ENCODE peak calls at places on chromosomes 11 and 22, in six cellular contexts. One of them, this sample, is unnamed.

GRCh38 chr11:69487849-69488542 is 6.5 kb downstream of the LINC01488 start:
- DNase-seq in GM23248: no peak
- DNase-seq in endodermal cell: no peak
- DNase-seq in K562: no peak
- DNase-seq in ovary: no peak
- DNase-seq in uterus: no peak
- DNase-seq in this sample: no peak

GRCh38 chr22:48662476-48663150 is 1165.1 kb downstream of the BRD1 start:
- DNase-seq in GM23248: no peak
- DNase-seq in endodermal cell: no peak
- DNase-seq in K562: no peak
- DNase-seq in ovary: no peak
- DNase-seq in uterus: no peak
- DNase-seq in this sample: no peak

GRCh38 chr11:9351956-9352355 is 32.5 kb upstream of the IPO7 start:
- DNase-seq in GM23248: peak; percentile 57
- DNase-seq in endodermal cell: no peak
- DNase-seq in K562: no peak
- DNase-seq in ovary: no peak
- DNase-seq in uterus: no peak
- DNase-seq in this sample: no peak

GRCh38 chr11:59615132-59615636 is 390 bp downstream of the OSBP start:
- DNase-seq in GM23248: peak; percentile 50
- DNase-seq in endodermal cell: peak; percentile 80
- DNase-seq in K562: no peak
- DNase-seq in ovary: peak; percentile 30
- DNase-seq in uterus: peak; percentile 52
- DNase-seq in this sample: peak; percentile 4

GRCh38 chr11:1837171-1838076 is 1.4 kb upstream of the TNNI2 start:
- DNase-seq in GM23248: peak; percentile 64
- DNase-seq in endodermal cell: peak; percentile 92
- DNase-seq in K562: peak; percentile 88
- DNase-seq in ovary: peak; percentile 69
- DNase-seq in uterus: peak; percentile 66
- DNase-seq in this sample: peak; percentile 74

GRCh38 chr11:75420224-75421034 is 12.6 kb downstream of the KLHL35 start:
- DNase-seq in GM23248: no peak
- DNase-seq in endodermal cell: peak; percentile 51
- DNase-seq in K562: peak; percentile 65
- DNase-seq in ovary: no peak
- DNase-seq in uterus: no peak
- DNase-seq in this sample: no peak

GRCh38 chr11:64095949-64096348 is 60.2 kb downstream of the FLRT1 start:
- DNase-seq in GM23248: no peak
- DNase-seq in endodermal cell: no peak
- DNase-seq in K562: no peak
- DNase-seq in ovary: no peak
- DNase-seq in uterus: no peak
- DNase-seq in this sample: peak; percentile 51

GRCh38 chr11:86787018-86787417 is 13.3 kb upstream of the PRSS23 start:
- DNase-seq in GM23248: no peak
- DNase-seq in endodermal cell: no peak
- DNase-seq in K562: no peak
- DNase-seq in ovary: no peak
- DNase-seq in uterus: no peak
- DNase-seq in this sample: no peak

GRCh38 chr11:103700605-103701004 is 335.8 kb upstream of the DDI1 start:
- DNase-seq in GM23248: peak; percentile 95
- DNase-seq in endodermal cell: no peak
- DNase-seq in K562: no peak
- DNase-seq in ovary: no peak
- DNase-seq in uterus: no peak
- DNase-seq in this sample: no peak

GRCh38 chr22:38852522-38852921 is 8.7 kb upstream of the NPTXR start:
- DNase-seq in GM23248: no peak
- DNase-seq in endodermal cell: no peak
- DNase-seq in K562: no peak
- DNase-seq in ovary: no peak
- DNase-seq in uterus: no peak
- DNase-seq in this sample: no peak

GRCh38 chr11:110857885-110858555 is 145.8 kb upstream of the ARHGAP20 start:
- DNase-seq in GM23248: peak; percentile 68
- DNase-seq in endodermal cell: no peak
- DNase-seq in K562: no peak
- DNase-seq in ovary: no peak
- DNase-seq in uterus: peak; percentile 15
- DNase-seq in this sample: peak; percentile 38
- H3K27me3 ChIP-seq in GM23248: no peaks in the 10 kb centered on the region
- H3K27me3 ChIP-seq in endodermal cell: peaks cover 45% of the 10 kb centered on the region
- H3K27me3 ChIP-seq in K562: no peaks in the 10 kb centered on the region
- H3K27me3 ChIP-seq in ovary: no peaks in the 10 kb centered on the region
- H3K27me3 ChIP-seq in uterus: no peaks in the 10 kb centered on the region
- H3K27me3 ChIP-seq in this sample: no peaks in the 10 kb centered on the region

GRCh38 chr11:3357994-3358676 is 20.8 kb downstream of the ZNF195 start:
- DNase-seq in GM23248: no peak
- DNase-seq in endodermal cell: no peak
- DNase-seq in K562: no peak
- DNase-seq in ovary: no peak
- DNase-seq in uterus: no peak
- DNase-seq in this sample: no peak
- H3K9me3 ChIP-seq in GM23248: peaks cover 29% of the 10 kb centered on the region
- H3K9me3 ChIP-seq in endodermal cell: peaks cover 76% of the 10 kb centered on the region
- H3K9me3 ChIP-seq in K562: peaks cover 47% of the 10 kb centered on the region
- H3K9me3 ChIP-seq in ovary: no peaks in the 10 kb centered on the region
- H3K9me3 ChIP-seq in uterus: no peaks in the 10 kb centered on the region
- H3K9me3 ChIP-seq in this sample: peaks cover 7% of the 10 kb centered on the region

GRCh38 chr11:4830909-4831308 is 9.8 kb downstream of the OR51F2 start:
- DNase-seq in GM23248: no peak
- DNase-seq in endodermal cell: no peak
- DNase-seq in K562: no peak
- DNase-seq in ovary: no peak
- DNase-seq in uterus: no peak
- DNase-seq in this sample: no peak
- H3K27me3 ChIP-seq in GM23248: no peaks in the 10 kb centered on the region
- H3K27me3 ChIP-seq in endodermal cell: no peaks in the 10 kb centered on the region
- H3K27me3 ChIP-seq in K562: no peaks in the 10 kb centered on the region
- H3K27me3 ChIP-seq in ovary: no peaks in the 10 kb centered on the region
- H3K27me3 ChIP-seq in uterus: no peaks in the 10 kb centered on the region
- H3K27me3 ChIP-seq in this sample: no peaks in the 10 kb centered on the region

GRCh38 chr11:70731670-70732492 is 333.6 kb downstream of the CTTN start:
- DNase-seq in GM23248: no peak
- DNase-seq in endodermal cell: no peak
- DNase-seq in K562: no peak
- DNase-seq in ovary: no peak
- DNase-seq in uterus: no peak
- DNase-seq in this sample: no peak
- H3K9me3 ChIP-seq in GM23248: no peaks in the 10 kb centered on the region
- H3K9me3 ChIP-seq in endodermal cell: no peaks in the 10 kb centered on the region
- H3K9me3 ChIP-seq in K562: no peaks in the 10 kb centered on the region
- H3K9me3 ChIP-seq in ovary: no peaks in the 10 kb centered on the region
- H3K9me3 ChIP-seq in uterus: no peaks in the 10 kb centered on the region
- H3K9me3 ChIP-seq in this sample: no peaks in the 10 kb centered on the region

This sample was measured in cardiac muscle cell.